ENCODE peak calls at places on chromosomes 12 and 14, in ten cellular contexts. One of them, this sample, is unnamed.

GRCh38 chr12:6919588-6919987 is 5.2 kb downstream of the ENO2 start:
- DNase-seq in endothelial cell: no peak
- DNase-seq in Daoy: no peak
- DNase-seq in HCT116: no peak
- DNase-seq in Panc1: no peak
- DNase-seq in activated CD8-positive, alpha-beta T cell treated with anti-CD3 and anti-CD28 coated beads, Interleukin-2, amount 10 ng/mL, durations not matched to agents 7 days and 5 days: no peak
- DNase-seq in glomerular endothelial cell: no peak
- DNase-seq in progenitor cell of endocrine pancreas: no peak
- DNase-seq in CD4-positive, alpha-beta memory T cell: no peak
- DNase-seq in HS-27A: no peak
- DNase-seq in this sample: no peak

GRCh38 chr14:68199465-68200145 is 380.0 kb downstream of the RAD51B start:
- DNase-seq in endothelial cell: peak; percentile 8
- DNase-seq in Daoy: peak; percentile 89
- DNase-seq in HCT116: no peak
- DNase-seq in Panc1: no peak
- DNase-seq in activated CD8-positive, alpha-beta T cell treated with anti-CD3 and anti-CD28 coated beads, Interleukin-2, amount 10 ng/mL, durations not matched to agents 7 days and 5 days: no peak
- DNase-seq in glomerular endothelial cell: peak; percentile 66
- DNase-seq in progenitor cell of endocrine pancreas: no peak
- DNase-seq in CD4-positive, alpha-beta memory T cell: no peak
- DNase-seq in HS-27A: no peak
- DNase-seq in this sample: no peak

GRCh38 chr14:72341686-72342085 is 409.5 kb downstream of the RGS6 start:
- DNase-seq in endothelial cell: no peak
- DNase-seq in Daoy: no peak
- DNase-seq in HCT116: no peak
- DNase-seq in Panc1: no peak
- DNase-seq in activated CD8-positive, alpha-beta T cell treated with anti-CD3 and anti-CD28 coated beads, Interleukin-2, amount 10 ng/mL, durations not matched to agents 7 days and 5 days: no peak
- DNase-seq in glomerular endothelial cell: no peak
- DNase-seq in progenitor cell of endocrine pancreas: no peak
- DNase-seq in CD4-positive, alpha-beta memory T cell: no peak
- DNase-seq in HS-27A: no peak
- DNase-seq in this sample: no peak

GRCh38 chr12:65867428-65867827 is 43.1 kb downstream of the HMGA2 start:
- DNase-seq in endothelial cell: no peak
- DNase-seq in Daoy: peak; percentile 63
- DNase-seq in HCT116: no peak
- DNase-seq in Panc1: no peak
- DNase-seq in activated CD8-positive, alpha-beta T cell treated with anti-CD3 and anti-CD28 coated beads, Interleukin-2, amount 10 ng/mL, durations not matched to agents 7 days and 5 days: no peak
- DNase-seq in glomerular endothelial cell: no peak
- DNase-seq in progenitor cell of endocrine pancreas: no peak
- DNase-seq in CD4-positive, alpha-beta memory T cell: no peak
- DNase-seq in HS-27A: no peak
- DNase-seq in this sample: peak; percentile 54

GRCh38 chr14:91872517-91873470 is 5.5 kb upstream of the TC2N start:
- DNase-seq in endothelial cell: no peak
- DNase-seq in Daoy: peak; percentile 33
- DNase-seq in HCT116: no peak
- DNase-seq in Panc1: no peak
- DNase-seq in activated CD8-positive, alpha-beta T cell treated with anti-CD3 and anti-CD28 coated beads, Interleukin-2, amount 10 ng/mL, durations not matched to agents 7 days and 5 days: peak; percentile 46
- DNase-seq in glomerular endothelial cell: peak; percentile 58
- DNase-seq in progenitor cell of endocrine pancreas: no peak
- DNase-seq in CD4-positive, alpha-beta memory T cell: peak; percentile 78
- DNase-seq in HS-27A: no peak
- DNase-seq in this sample: peak; percentile 67

GRCh38 chr14:92589213-92589852 is 75.8 kb downstream of the RIN3 start:
- DNase-seq in endothelial cell: no peak
- DNase-seq in Daoy: peak; percentile 25
- DNase-seq in HCT116: no peak
- DNase-seq in Panc1: no peak
- DNase-seq in activated CD8-positive, alpha-beta T cell treated with anti-CD3 and anti-CD28 coated beads, Interleukin-2, amount 10 ng/mL, durations not matched to agents 7 days and 5 days: no peak
- DNase-seq in glomerular endothelial cell: no peak
- DNase-seq in progenitor cell of endocrine pancreas: no peak
- DNase-seq in CD4-positive, alpha-beta memory T cell: no peak
- DNase-seq in HS-27A: no peak
- DNase-seq in this sample: peak; percentile 56

GRCh38 chr12:40693503-40693863 is 1.2 kb downstream of the CNTN1 start:
- DNase-seq in endothelial cell: peak; percentile 34
- DNase-seq in Daoy: no peak
- DNase-seq in HCT116: peak; percentile 27
- DNase-seq in Panc1: no peak
- DNase-seq in activated CD8-positive, alpha-beta T cell treated with anti-CD3 and anti-CD28 coated beads, Interleukin-2, amount 10 ng/mL, durations not matched to agents 7 days and 5 days: no peak
- DNase-seq in glomerular endothelial cell: no peak
- DNase-seq in progenitor cell of endocrine pancreas: no peak
- DNase-seq in CD4-positive, alpha-beta memory T cell: no peak
- DNase-seq in HS-27A: no peak
- DNase-seq in this sample: no peak

GRCh38 chr12:48781750-48782456 is 7.0 kb downstream of the ADCY6 start:
- DNase-seq in endothelial cell: no peak
- DNase-seq in Daoy: no peak
- DNase-seq in HCT116: no peak
- DNase-seq in Panc1: no peak
- DNase-seq in activated CD8-positive, alpha-beta T cell treated with anti-CD3 and anti-CD28 coated beads, Interleukin-2, amount 10 ng/mL, durations not matched to agents 7 days and 5 days: no peak
- DNase-seq in glomerular endothelial cell: no peak
- DNase-seq in progenitor cell of endocrine pancreas: no peak
- DNase-seq in CD4-positive, alpha-beta memory T cell: no peak
- DNase-seq in HS-27A: no peak
- DNase-seq in this sample: no peak